ENCODE peak calls at places on chromosomes 16 and 17, in four cellular contexts. Y is memory B cell, X is NCI-H748 treated with DMSO at 0.1 percent for 48 hours, B is suprapubic skin. Q is an unnamed sample.

GRCh38 chr16:67161595-67162058 is 1.9 kb downstream of the FBXL8 start:
- DNase-seq in X (no peak), B (no peak), Y (no peak), Q (no peak)

GRCh38 chr16:69406780-69407331 is 17.6 kb upstream of the CYB5B start:
- DNase-seq in X (no peak), B (no peak), Y (no peak), Q (no peak)

GRCh38 chr17:45430006-45430737 is 2.5 kb downstream of the ARHGAP27 start:
- DNase-seq in B (no peak), X (no peak), Y (no peak), Q (no peak)

GRCh38 chr16:19162085-19162484 is 6.0 kb upstream of the SYT17 start:
- DNase-seq in Y (no peak), B (no peak), X (no peak), Q (no peak)

GRCh38 chr17:59762022-59762825 is 54.8 kb downstream of the VMP1 start:
- DNase-seq in B (no peak), Y (no peak), X (no peak), Q (no peak)

GRCh38 chr17:28549274-28550132 is 2.9 kb downstream of the UNC119 start:
- DNase-seq in X (no peak), B (no peak), Y (peak; percentile 74), Q (no peak)

GRCh38 chr16:85250609-85251223 is 138.4 kb upstream of the CIBAR2 start:
- DNase-seq in B (no peak), Y (no peak), X (no peak), Q (no peak)

GRCh38 chr16:51773051-51773450 is 622.0 kb upstream of the SALL1 start:
- DNase-seq in Y (no peak), X (no peak), B (no peak), Q (no peak)

GRCh38 chr16:84751947-84752346 is 52.1 kb downstream of the USP10 start:
- DNase-seq in X (no peak), B (no peak), Y (no peak), Q (no peak)

GRCh38 chr17:62597150-62597549 is 30.3 kb upstream of the MRC2 start:
- DNase-seq in X (no peak), Y (no peak), B (no peak), Q (no peak)

GRCh38 chr17:194844-195602 is 13.6 kb upstream of the DOC2B start:
- DNase-seq in B (no peak), Y (no peak), X (no peak), Q (no peak)

GRCh38 chr17:32928527-32929287 is 754 bp downstream of the TMEM98 start:
- DNase-seq in Y (no peak), X (no peak), B (no peak), Q (no peak)

GRCh38 chr17:76527430-76528111 is 9.9 kb downstream of the CYGB start:
- DNase-seq in X (no peak), B (no peak), Y (peak; percentile 63), Q (no peak)

GRCh38 chr16:78504391-78504945 is 405.0 kb downstream of the WWOX start:
- DNase-seq in Y (no peak), X (no peak), B (peak; percentile 84), Q (no peak)

GRCh38 chr17:40540448-40540847 is 24.8 kb downstream of the CCR7 start:
- DNase-seq in X (no peak), Y (no peak), B (no peak), Q (peak; percentile 61)

GRCh38 chr16:85061566-85061965 is 34.0 kb downstream of the KIAA0513 start:
- DNase-seq in Y (no peak), B (no peak), X (no peak), Q (peak; percentile 72)

GRCh38 chr17:73271078-73271477 is 9.4 kb upstream of the CPSF4L start:
- DNase-seq in Y (peak; percentile 51), B (no peak), X (no peak), Q (no peak)

GRCh38 chr17:7823581-7824001 is 10.4 kb upstream of the KDM6B start:
- DNase-seq in Y (no peak), B (no peak), X (no peak), Q (no peak)

GRCh38 chr17:47776330-47777197 is 43.5 kb downstream of the TBX21 start:
- DNase-seq in Y (peak; percentile 42), X (peak; percentile 29), B (no peak), Q (no peak)

GRCh38 chr16:59385953-59386352 is 651.8 kb upstream of the GOT2 start:
- DNase-seq in Y (no peak), B (no peak), X (no peak), Q (no peak)

GRCh38 chr16:22117666-22118065 is 25.3 kb downstream of the VWA3A start:
- DNase-seq in Y (no peak), X (no peak), B (no peak), Q (no peak)

GRCh38 chr17:29158515-29159275 is 21.5 kb downstream of the MYO18A start:
- DNase-seq in Y (no peak), X (no peak), B (no peak), Q (no peak)

GRCh38 chr16:66587881-66588600 is 8.8 kb downstream of the CMTM2 start:
- DNase-seq in X (no peak), Y (no peak), B (no peak), Q (no peak)

GRCh38 chr17:1302761-1303160 is 23.3 kb downstream of the TRARG1 start:
- DNase-seq in X (no peak), Y (no peak), B (no peak), Q (no peak)

GRCh38 chr16:87580855-87581261 is 21.4 kb upstream of the JPH3 start:
- DNase-seq in Y (no peak), X (no peak), B (no peak), Q (no peak)

GRCh38 chr17:44850612-44851011 is 2.9 kb downstream of the HIGD1B start:
- DNase-seq in X (no peak), B (no peak), Y (no peak), Q (no peak)

Q was measured in tibial artery.